ENCODE peak calls at places on chromosomes 4 and X, in seven cellular contexts. H, D, K, X, F, R and L are unnamed samples.

GRCh38 chr4:304987-305680 is at the start of gene ZNF732:
- DNase-seq in H (peak; percentile 71), D (no peak), K (peak; percentile 27), X (peak; percentile 87), F (no peak), R (peak; percentile 99), L (no peak)

GRCh38 chr4:23746672-23747071 is 143.2 kb downstream of the PPARGC1A start:
- DNase-seq in H (no peak), D (no peak), K (no peak), X (no peak), F (no peak), R (no peak), L (no peak)

GRCh38 chr4:7699040-7699439 is 240.6 kb downstream of the AFAP1 start:
- DNase-seq in H (peak; percentile 6), D (no peak), K (no peak), X (peak; percentile 95), F (no peak), R (no peak), L (no peak)

GRCh38 chr4:60805500-60806313 is 394.4 kb upstream of the ADGRL3 start:
- DNase-seq in H (no peak), D (no peak), K (no peak), X (peak; percentile 55), F (no peak), R (peak; percentile 80), L (no peak)

GRCh38 chrX:9746148-9746880 is 19.3 kb downstream of the GPR143 start:
- DNase-seq in H (no peak), D (no peak), K (peak; percentile 92), X (peak; percentile 80), F (no peak), R (peak; percentile 11), L (no peak)

GRCh38 chr4:7652906-7653305 is 218.2 kb upstream of the PSAPL1 start:
- DNase-seq in H (no peak), D (no peak), K (no peak), X (no peak), F (no peak), R (no peak), L (no peak)

GRCh38 chrX:107629533-107629909 is 1.2 kb downstream of the PRPS1 start:
- DNase-seq in H (peak; percentile 3), D (peak; percentile 51), K (peak; percentile 5), X (peak; percentile 29), F (no peak), R (peak; percentile 13), L (no peak)

GRCh38 chrX:11215191-11215921 is 77.9 kb upstream of the AMELX start:
- DNase-seq in H (no peak), D (no peak), K (no peak), X (no peak), F (no peak), R (peak; percentile 67), L (no peak)

GRCh38 chr4:147518846-147519767 is 38.2 kb downstream of the EDNRA start:
- DNase-seq in H (peak; percentile 81), D (peak; percentile 23), K (peak; percentile 73), X (peak; percentile 86), F (peak; percentile 14), R (peak; percentile 84), L (peak; percentile 50)

GRCh38 chrX:119622356-119623232 is 16.4 kb upstream of the NKRF start:
- DNase-seq in H (no peak), D (no peak), K (peak; percentile 93), X (peak; percentile 72), F (no peak), R (no peak), L (no peak)

GRCh38 chrX:110944323-110944761 is 148.7 kb upstream of the CHRDL1 start:
- DNase-seq in H (peak; percentile 77), D (no peak), K (no peak), X (no peak), F (no peak), R (peak; percentile 38), L (no peak)

GRCh38 chrX:41621236-41621651 is 67.5 kb upstream of the GPR34 start:
- DNase-seq in H (no peak), D (peak; percentile 24), K (peak; percentile 1), X (peak; percentile 52), F (no peak), R (peak; percentile 41), L (no peak)

GRCh38 chr4:101981756-101982155 is 191.2 kb downstream of the BANK1 start:
- DNase-seq in H (peak; percentile 21), D (no peak), K (no peak), X (no peak), F (no peak), R (peak; percentile 11), L (no peak)

GRCh38 chr4:6250235-6250983 is 19.2 kb upstream of the WFS1 start:
- DNase-seq in H (no peak), D (peak; percentile 58), K (peak; percentile 74), X (peak; percentile 74), F (peak; percentile 37), R (peak; percentile 90), L (peak; percentile 47)

GRCh38 chr4:163556169-163556568 is 61.7 kb downstream of the TMA16 start:
- DNase-seq in H (no peak), D (no peak), K (no peak), X (no peak), F (no peak), R (peak; percentile 18), L (no peak)

GRCh38 chr4:54103190-54103574 is 3.2 kb downstream of the GSX2 start:
- DNase-seq in H (no peak), D (no peak), K (no peak), X (peak; percentile 42), F (no peak), R (peak; percentile 58), L (no peak)

GRCh38 chr4:98619197-98619596 is 39.2 kb downstream of the TSPAN5 start:
- DNase-seq in H (no peak), D (no peak), K (no peak), X (no peak), F (no peak), R (no peak), L (no peak)

GRCh38 chrX:1401611-1402430 is 9.9 kb upstream of the SLC25A6 start:
- DNase-seq in H (no peak), D (no peak), K (no peak), X (no peak), F (no peak), R (no peak), L (no peak)

GRCh38 chrX:3052864-3053263 is 11.6 kb downstream of the ARSF start:
- DNase-seq in H (no peak), D (no peak), K (no peak), X (no peak), F (no peak), R (no peak), L (no peak)

GRCh38 chrX:70664726-70665125 is 220.1 kb downstream of the DLG3 start:
- DNase-seq in H (no peak), D (peak; percentile 6), K (peak; percentile 13), X (peak; percentile 40), F (no peak), R (peak; percentile 51), L (peak; percentile 0)

GRCh38 chrX:16023790-16024734 is 99.3 kb upstream of the GRPR start:
- DNase-seq in H (no peak), D (peak; percentile 50), K (no peak), X (peak; percentile 24), F (no peak), R (no peak), L (peak; percentile 45)

GRCh38 chrX:132480581-132481203 is 8.1 kb downstream of the MBNL3 start:
- DNase-seq in H (peak; percentile 22), D (no peak), K (peak; percentile 80), X (peak; percentile 64), F (no peak), R (no peak), L (no peak)

GRCh38 chr4:74453037-74453635 is 8.2 kb downstream of the AREG start:
- DNase-seq in H (no peak), D (no peak), K (no peak), X (peak; percentile 48), F (no peak), R (no peak), L (no peak)

GRCh38 chrX:24561121-24561520 is 86.0 kb downstream of the PCYT1B start:
- DNase-seq in H (no peak), D (peak; percentile 23), K (peak; percentile 44), X (peak; percentile 19), F (no peak), R (peak; percentile 43), L (no peak)

GRCh38 chrX:11929476-11929875 is 171.4 kb downstream of the MSL3 start:
- DNase-seq in H (no peak), D (no peak), K (peak; percentile 5), X (no peak), F (no peak), R (no peak), L (no peak)

DNA sequence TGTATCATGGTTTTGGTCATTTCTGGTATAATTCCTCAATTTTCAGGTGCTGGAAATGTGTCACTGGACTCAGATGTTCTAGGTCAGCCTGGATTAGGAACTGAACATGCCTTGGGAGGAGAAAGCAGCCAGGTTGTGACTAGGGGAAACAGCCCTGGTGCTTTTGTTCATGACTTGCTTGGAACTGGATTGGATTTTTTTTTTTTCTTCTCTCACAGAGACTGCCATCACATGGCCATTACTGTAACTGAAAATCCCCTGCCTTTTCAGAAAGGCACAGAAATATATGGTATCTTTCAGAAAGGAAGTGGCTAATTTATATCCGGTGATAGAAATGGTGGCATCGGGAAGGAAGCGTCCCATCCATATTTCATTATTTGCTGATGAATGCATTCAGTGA is 34.6 kb downstream of the SEPTIN11 start:
- DNase-seq in H (no peak), D (no peak), K (peak; percentile 84), X (peak; percentile 71), F (no peak), R (peak; percentile 59), L (peak; percentile 21)
- TF ChIP-seq CTCF in H (no peak), D (peak; percentile 20), K (peak; percentile 51), X (peak; percentile 40), F (peak; percentile 23), R (peak; percentile 27), L (peak; percentile 43)

GRCh38 chrX:133792198-133792953 is 193.0 kb downstream of the GPC3 start:
- DNase-seq in H (peak; percentile 45), D (peak; percentile 39), K (peak; percentile 68), X (peak; percentile 80), F (peak; percentile 17), R (peak; percentile 88), L (peak; percentile 15)
- H3K4me3 ChIP-seq in H (no peak overlapping the region), D (no peak overlapping the region), K (no peak overlapping the region), X (no peak overlapping the region), F (no peak overlapping the region), R (no peak overlapping the region), L (no peak overlapping the region)

DNA sequence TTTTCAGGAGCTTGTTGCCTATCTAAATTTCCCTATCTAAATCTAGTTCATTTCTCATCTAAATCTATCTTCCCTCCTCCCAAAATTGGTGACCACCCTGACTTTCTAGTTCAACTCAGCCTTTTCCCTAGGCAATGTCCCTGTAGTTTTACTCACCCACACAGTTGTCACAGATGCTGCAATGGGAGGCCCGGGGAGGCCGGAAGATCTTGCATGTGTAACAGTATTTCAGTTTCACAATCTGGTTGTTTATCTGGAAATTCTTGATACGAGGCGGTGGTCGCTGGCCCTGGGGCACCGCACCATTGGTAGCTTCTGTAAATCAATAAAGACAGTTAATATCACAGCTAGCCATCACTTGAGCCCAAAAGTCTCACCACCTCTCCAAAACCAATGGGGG is 20.2 kb downstream of the ZDHHC9 start:
- DNase-seq in H (no peak), D (no peak), K (no peak), X (no peak), F (no peak), R (no peak), L (no peak)
- TF ChIP-seq CTCF in H (no peak), D (no peak), K (no peak), X (no peak), F (no peak), R (no peak), L (no peak)

DNA sequence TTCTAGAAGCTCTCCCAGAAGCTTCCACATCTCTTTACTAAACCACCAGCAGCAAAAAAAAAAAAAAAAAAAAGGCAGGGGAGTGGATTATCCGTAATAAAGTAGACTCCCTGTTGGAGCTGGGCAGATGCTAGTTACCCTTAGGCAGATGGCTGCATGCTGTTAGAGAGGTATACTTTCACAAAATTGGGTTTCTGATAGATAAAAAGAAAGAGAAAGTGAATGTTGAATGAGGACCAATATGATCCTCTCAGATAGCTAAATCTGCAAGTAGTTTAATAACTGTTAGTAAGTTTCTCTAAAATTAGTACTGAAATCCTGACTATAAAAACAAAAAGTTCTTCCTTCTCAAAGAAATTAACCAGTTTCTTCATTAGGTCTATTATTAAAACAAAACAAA is 195.4 kb downstream of the ANAPC10 start:
- DNase-seq in H (no peak), D (no peak), K (no peak), X (no peak), F (no peak), R (no peak), L (no peak)
- H3K4me3 ChIP-seq in H (no peak overlapping the region), D (no peak overlapping the region), K (no peak overlapping the region), X (no peak overlapping the region), F (no peak overlapping the region), R (no peak overlapping the region), L (no peak overlapping the region)